ENCODE peak calls at places on chromosomes 1 and 21, in six cellular contexts. One of them, this sample, is unnamed.

GRCh38 chr1:184242507-184242943 is 144.3 kb upstream of the C1orf21 start:
- ATAC-seq in A549: peak; percentile 38
- ATAC-seq in GM12878: no peak
- ATAC-seq in HepG2: no peak
- ATAC-seq in K562: peak; percentile 69
- ATAC-seq in upper lobe of left lung: peak; percentile 68
- ATAC-seq in this sample: peak; percentile 41

GRCh38 chr1:225677350-225678124 is 24.6 kb upstream of the ENAH start:
- ATAC-seq in A549: no peak
- ATAC-seq in GM12878: no peak
- ATAC-seq in HepG2: no peak
- ATAC-seq in K562: peak; percentile 36
- ATAC-seq in upper lobe of left lung: peak; percentile 28
- ATAC-seq in this sample: no peak

GRCh38 chr1:7616076-7616833 is 154.8 kb upstream of the VAMP3 start:
- ATAC-seq in A549: peak; percentile 64
- ATAC-seq in GM12878: peak; percentile 24
- ATAC-seq in HepG2: peak; percentile 36
- ATAC-seq in K562: peak; percentile 82
- ATAC-seq in upper lobe of left lung: peak; percentile 26
- ATAC-seq in this sample: no peak

GRCh38 chr1:106964505-106964904 is 92.0 kb upstream of the PRMT6 start:
- ATAC-seq in A549: no peak
- ATAC-seq in GM12878: no peak
- ATAC-seq in HepG2: no peak
- ATAC-seq in K562: no peak
- ATAC-seq in upper lobe of left lung: no peak
- ATAC-seq in this sample: no peak

GRCh38 chr1:56135069-56135863 is 444.1 kb downstream of the PLPP3 start:
- ATAC-seq in A549: no peak
- ATAC-seq in GM12878: peak; percentile 67
- ATAC-seq in HepG2: no peak
- ATAC-seq in K562: no peak
- ATAC-seq in upper lobe of left lung: no peak
- ATAC-seq in this sample: no peak

GRCh38 chr1:18353992-18354391 is 126.7 kb upstream of the KLHDC7A start:
- ATAC-seq in A549: no peak
- ATAC-seq in GM12878: no peak
- ATAC-seq in HepG2: no peak
- ATAC-seq in K562: no peak
- ATAC-seq in upper lobe of left lung: no peak
- ATAC-seq in this sample: no peak

GRCh38 chr1:234206651-234207284 is 166.5 kb upstream of the COA6 start:
- ATAC-seq in A549: peak; percentile 69
- ATAC-seq in GM12878: no peak
- ATAC-seq in HepG2: peak; percentile 32
- ATAC-seq in K562: peak; percentile 71
- ATAC-seq in upper lobe of left lung: peak; percentile 46
- ATAC-seq in this sample: no peak

GRCh38 chr1:43069481-43070050 is 102.5 kb downstream of the EBNA1BP2 start:
- ATAC-seq in A549: no peak
- ATAC-seq in GM12878: no peak
- ATAC-seq in HepG2: peak; percentile 75
- ATAC-seq in K562: no peak
- ATAC-seq in upper lobe of left lung: no peak
- ATAC-seq in this sample: no peak

GRCh38 chr1:6700853-6701436 is 671 bp downstream of the DNAJC11 start:
- ATAC-seq in A549: no peak
- ATAC-seq in GM12878: no peak
- ATAC-seq in HepG2: peak; percentile 10
- ATAC-seq in K562: no peak
- ATAC-seq in upper lobe of left lung: no peak
- ATAC-seq in this sample: no peak

GRCh38 chr1:91066545-91066944 is 44.7 kb upstream of the ZNF644 start:
- ATAC-seq in A549: no peak
- ATAC-seq in GM12878: no peak
- ATAC-seq in HepG2: no peak
- ATAC-seq in K562: no peak
- ATAC-seq in upper lobe of left lung: no peak
- ATAC-seq in this sample: no peak

GRCh38 chr1:111513410-111514020 is 10.1 kb upstream of the ADORA3 start:
- ATAC-seq in A549: no peak
- ATAC-seq in GM12878: no peak
- ATAC-seq in HepG2: no peak
- ATAC-seq in K562: no peak
- ATAC-seq in upper lobe of left lung: no peak
- ATAC-seq in this sample: peak; percentile 40

GRCh38 chr21:44982558-44983244 is 42.9 kb downstream of the SLX9 start:
- ATAC-seq in A549: peak; percentile 15
- ATAC-seq in GM12878: no peak
- ATAC-seq in HepG2: peak; percentile 4
- ATAC-seq in K562: no peak
- ATAC-seq in upper lobe of left lung: no peak
- ATAC-seq in this sample: peak; percentile 22

GRCh38 chr1:223413216-223413615 is 20.0 kb downstream of the CCDC185 start:
- ATAC-seq in A549: no peak
- ATAC-seq in GM12878: no peak
- ATAC-seq in HepG2: no peak
- ATAC-seq in K562: no peak
- ATAC-seq in upper lobe of left lung: peak; percentile 44
- ATAC-seq in this sample: no peak

GRCh38 chr1:103162360-103162759 is 54.0 kb upstream of the COL11A1 start:
- ATAC-seq in A549: no peak
- ATAC-seq in GM12878: peak; percentile 65
- ATAC-seq in HepG2: no peak
- ATAC-seq in K562: no peak
- ATAC-seq in upper lobe of left lung: no peak
- ATAC-seq in this sample: no peak

GRCh38 chr1:182786223-182787001 is 3.2 kb upstream of the NPL start:
- ATAC-seq in A549: peak; percentile 76
- ATAC-seq in GM12878: no peak
- ATAC-seq in HepG2: peak; percentile 43
- ATAC-seq in K562: peak; percentile 60
- ATAC-seq in upper lobe of left lung: peak; percentile 52
- ATAC-seq in this sample: no peak

GRCh38 chr1:152052606-152053005 is 15.8 kb upstream of the S100A11 start:
- ATAC-seq in A549: peak; percentile 38
- ATAC-seq in GM12878: peak; percentile 35
- ATAC-seq in HepG2: peak; percentile 39
- ATAC-seq in K562: peak; percentile 68
- ATAC-seq in upper lobe of left lung: peak; percentile 67
- ATAC-seq in this sample: no peak

GRCh38 chr1:84286071-84286470 is 15.4 kb upstream of the SAMD13 start:
- ATAC-seq in A549: peak; percentile 63
- ATAC-seq in GM12878: no peak
- ATAC-seq in HepG2: no peak
- ATAC-seq in K562: no peak
- ATAC-seq in upper lobe of left lung: no peak
- ATAC-seq in this sample: no peak

GRCh38 chr1:173768827-173769226 is 54.0 kb downstream of the KLHL20 start:
- ATAC-seq in A549: no peak
- ATAC-seq in GM12878: no peak
- ATAC-seq in HepG2: no peak
- ATAC-seq in K562: no peak
- ATAC-seq in upper lobe of left lung: no peak
- ATAC-seq in this sample: no peak

GRCh38 chr1:47031059-47031458 is 7.6 kb downstream of the CYP4X1 start:
- ATAC-seq in A549: no peak
- ATAC-seq in GM12878: no peak
- ATAC-seq in HepG2: no peak
- ATAC-seq in K562: no peak
- ATAC-seq in upper lobe of left lung: peak; percentile 80
- ATAC-seq in this sample: no peak

GRCh38 chr1:221871056-221871455 is 129.2 kb upstream of the DUSP10 start:
- ATAC-seq in A549: no peak
- ATAC-seq in GM12878: peak; percentile 29
- ATAC-seq in HepG2: no peak
- ATAC-seq in K562: no peak
- ATAC-seq in upper lobe of left lung: no peak
- ATAC-seq in this sample: no peak

DNA sequence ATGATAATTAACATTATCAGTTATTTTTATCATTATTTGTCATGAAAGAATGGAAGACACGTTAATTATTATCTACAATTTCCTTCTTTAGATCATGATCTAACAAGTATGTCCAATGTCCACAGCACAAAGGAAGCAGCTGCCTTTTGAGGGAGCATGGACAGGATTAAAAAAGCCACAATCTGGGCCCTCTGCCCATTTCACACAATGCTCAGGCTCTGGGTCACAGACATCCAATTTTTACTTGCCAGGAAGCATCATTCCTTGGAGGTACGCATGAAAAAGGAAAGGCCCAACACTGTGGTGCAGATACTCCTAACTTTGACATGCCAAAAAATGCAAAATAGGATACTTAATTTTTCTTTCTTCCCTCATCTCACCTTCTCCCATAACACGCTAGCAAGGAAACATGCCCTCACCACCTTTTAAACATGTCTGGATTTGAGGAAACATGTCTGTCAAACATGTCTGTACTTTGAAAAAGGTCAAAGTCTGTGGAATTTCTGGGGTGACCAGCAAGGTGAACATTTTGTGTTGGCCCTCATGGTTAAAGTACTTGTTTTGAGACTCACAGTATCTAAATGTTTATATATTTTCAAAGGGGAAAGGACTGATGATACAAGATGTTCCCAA is 40.0 kb downstream of the GADD45A start:
- ATAC-seq in A549: peak; percentile 69
- ATAC-seq in GM12878: no peak
- ATAC-seq in HepG2: peak; percentile 74
- ATAC-seq in K562: no peak
- ATAC-seq in upper lobe of left lung: peak; percentile 47
- ATAC-seq in this sample: no peak
- TF ChIP-seq EP300 in A549: no peak
- TF ChIP-seq EP300 in GM12878: no peak
- TF ChIP-seq EP300 in HepG2: no peak
- TF ChIP-seq EP300 in K562: no peak
- TF ChIP-seq EP300 in upper lobe of left lung: peak; percentile 6
- TF ChIP-seq EP300 in this sample: no peak

GRCh38 chr1:9355503-9355902 is 62.8 kb downstream of the SPSB1 start:
- ATAC-seq in A549: no peak
- ATAC-seq in GM12878: no peak
- ATAC-seq in HepG2: no peak
- ATAC-seq in K562: no peak
- ATAC-seq in upper lobe of left lung: no peak
- ATAC-seq in this sample: no peak

GRCh38 chr1:9351654-9352271 is 59.1 kb downstream of the SPSB1 start:
- ATAC-seq in A549: no peak
- ATAC-seq in GM12878: no peak
- ATAC-seq in HepG2: no peak
- ATAC-seq in K562: no peak
- ATAC-seq in upper lobe of left lung: no peak
- ATAC-seq in this sample: no peak

GRCh38 chr1:9350011-9350907 is 57.6 kb downstream of the SPSB1 start:
- ATAC-seq in A549: no peak
- ATAC-seq in GM12878: no peak
- ATAC-seq in HepG2: no peak
- ATAC-seq in K562: no peak
- ATAC-seq in upper lobe of left lung: peak; percentile 84
- ATAC-seq in this sample: peak; percentile 54

GRCh38 chr1:9350960-9351359 is 58.3 kb downstream of the SPSB1 start:
- ATAC-seq in A549: no peak
- ATAC-seq in GM12878: no peak
- ATAC-seq in HepG2: no peak
- ATAC-seq in K562: no peak
- ATAC-seq in upper lobe of left lung: no peak
- ATAC-seq in this sample: no peak

GRCh38 chr1:9352364-9353140 is 59.9 kb downstream of the SPSB1 start:
- ATAC-seq in A549: no peak
- ATAC-seq in GM12878: no peak
- ATAC-seq in HepG2: no peak
- ATAC-seq in K562: no peak
- ATAC-seq in upper lobe of left lung: no peak
- ATAC-seq in this sample: no peak
- TF ChIP-seq CTCF in A549: no peak
- TF ChIP-seq CTCF in GM12878: no peak
- TF ChIP-seq CTCF in HepG2: no peak
- TF ChIP-seq CTCF in K562: no peak
- TF ChIP-seq CTCF in upper lobe of left lung: no peak
- TF ChIP-seq CTCF in this sample: no peak

DNA sequence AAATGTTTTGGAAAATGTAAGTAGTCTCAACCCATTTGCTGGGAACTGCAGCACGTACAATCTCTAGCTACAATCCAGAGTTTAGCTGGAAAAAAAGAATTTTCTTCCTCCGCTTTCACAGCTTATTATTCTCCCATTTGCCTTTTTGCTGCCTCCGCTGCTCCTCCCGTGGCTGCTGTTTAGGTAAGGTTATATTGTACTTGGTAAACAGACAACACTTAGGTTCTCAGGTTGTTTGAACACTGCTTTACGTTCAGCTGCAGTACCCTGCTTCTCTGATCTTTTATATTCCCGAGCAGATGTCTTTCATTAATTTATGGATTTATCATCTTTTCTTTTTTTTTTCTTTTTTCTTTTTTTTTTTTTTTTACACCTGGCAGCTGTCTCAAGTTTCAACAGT is 14.3 kb downstream of the PROX1 start:
- ATAC-seq in A549: no peak
- ATAC-seq in GM12878: no peak
- ATAC-seq in HepG2: peak; percentile 55
- ATAC-seq in K562: no peak
- ATAC-seq in upper lobe of left lung: no peak
- ATAC-seq in this sample: no peak
- H3K4me1 ChIP-seq in A549: no peaks in the 10 kb centered on the region
- H3K4me1 ChIP-seq in GM12878: no peaks in the 10 kb centered on the region
- H3K4me1 ChIP-seq in HepG2: peaks cover 87% of the 10 kb centered on the region
- H3K4me1 ChIP-seq in K562: peaks cover 9% of the 10 kb centered on the region
- H3K4me1 ChIP-seq in upper lobe of left lung: no peaks in the 10 kb centered on the region
- H3K4me1 ChIP-seq in this sample: no peaks in the 10 kb centered on the region

DNA sequence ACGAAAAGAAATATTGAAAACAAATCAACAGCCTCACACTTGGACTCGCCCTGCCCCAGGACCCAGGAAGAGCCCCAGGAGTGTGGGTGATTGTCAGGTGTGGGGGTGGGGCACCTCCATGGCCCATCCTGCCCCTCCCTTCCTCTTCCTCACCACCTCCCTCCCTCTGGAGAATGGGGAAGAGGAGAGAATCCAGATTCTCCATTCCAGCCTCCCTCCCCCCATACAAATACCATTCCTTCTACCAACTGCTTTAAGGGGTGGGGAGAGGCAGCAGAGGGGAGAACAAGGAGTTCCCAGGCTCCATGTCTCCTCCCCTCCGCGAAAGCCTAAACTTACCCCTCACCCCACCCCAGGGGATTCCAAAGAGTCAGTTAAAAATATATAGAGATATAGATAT is 36.7 kb downstream of the MEF2D start:
- ATAC-seq in A549: no peak
- ATAC-seq in GM12878: no peak
- ATAC-seq in HepG2: no peak
- ATAC-seq in K562: no peak
- ATAC-seq in upper lobe of left lung: no peak
- ATAC-seq in this sample: peak; percentile 86
- TF ChIP-seq EP300 in A549: no peak
- TF ChIP-seq EP300 in GM12878: no peak
- TF ChIP-seq EP300 in HepG2: no peak
- TF ChIP-seq EP300 in K562: no peak
- TF ChIP-seq EP300 in upper lobe of left lung: no peak
- TF ChIP-seq EP300 in this sample: no peak

DNA sequence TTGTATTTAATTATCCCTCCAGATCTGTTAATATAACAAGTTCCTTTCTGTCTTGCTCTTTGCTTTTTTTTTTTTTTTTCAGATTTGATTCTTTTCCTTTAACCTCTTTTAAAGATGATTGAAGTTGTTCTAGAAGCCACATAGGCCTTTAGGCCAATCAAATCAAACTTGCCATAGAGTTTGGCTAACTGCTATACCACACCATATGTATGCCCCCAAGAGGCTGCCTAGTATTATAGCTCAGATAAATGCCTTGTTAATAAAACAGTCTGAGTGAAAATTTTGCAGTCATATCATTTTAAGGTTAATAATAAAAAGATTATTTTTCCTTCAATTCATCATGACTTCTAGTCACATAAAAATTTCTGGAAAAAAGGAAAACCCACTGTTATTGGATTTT is 696.0 kb upstream of the CHRM3 start:
- ATAC-seq in A549: no peak
- ATAC-seq in GM12878: no peak
- ATAC-seq in HepG2: no peak
- ATAC-seq in K562: no peak
- ATAC-seq in upper lobe of left lung: no peak
- ATAC-seq in this sample: no peak
- TF ChIP-seq CTCF in A549: no peak
- TF ChIP-seq CTCF in GM12878: no peak
- TF ChIP-seq CTCF in HepG2: no peak
- TF ChIP-seq CTCF in K562: no peak
- TF ChIP-seq CTCF in upper lobe of left lung: no peak
- TF ChIP-seq CTCF in this sample: no peak

This sample was measured in gastroesophageal sphincter.